ENCODE peak calls at places on chromosomes 12 and 14, in five cellular contexts. N is HepG2, X is GM12878, O is SK-N-SH, I is K562. C is an unnamed sample. For H4K20me1, the result is how much of the 10 kb centered on the place peaks cover.

GRCh38 chr14:71437870-71438269 is 494.4 kb upstream of the RGS6 start:
- DNase-seq in X (no peak), O (no peak), N (no peak), I (no peak), C (peak)

GRCh38 chr12:6215932-6216494 is 15.8 kb downstream of the CD9 start:
- DNase-seq in O (no peak), X (no peak), N (no peak), I (no peak), C (peak)

GRCh38 chr14:68692916-68693771 is 99.7 kb downstream of the ZFP36L1 start:
- DNase-seq in I (no peak), O (no peak), N (no peak), X (no peak), C (peak)

GRCh38 chr12:7557227-7557626 is 53.6 kb upstream of the CD163 start:
- DNase-seq in X (no peak), N (no peak), O (no peak), I (no peak), C (no peak)

GRCh38 chr12:47904647-47905312 is at the start of gene VDR:
- DNase-seq in X (no peak), N (peak), O (peak), I (peak), C (peak)

GRCh38 chr12:124512667-124513296 is 54.6 kb downstream of the NCOR2 start:
- DNase-seq in X (no peak), N (peak), I (peak), O (peak), C (peak)

GRCh38 chr14:76780875-76781647 is 19.8 kb downstream of the VASH1 start:
- DNase-seq in X (no peak), I (no peak), O (peak), N (no peak), C (peak)

GRCh38 chr14:29749327-29749726 is 178.3 kb downstream of the PRKD1 start:
- DNase-seq in I (no peak), N (no peak), X (no peak), O (no peak), C (peak)

GRCh38 chr14:56487090-56487667 is 92.4 kb upstream of the TMEM260 start:
- DNase-seq in N (no peak), O (no peak), X (no peak), I (no peak), C (peak)

GRCh38 chr12:3158851-3159465 is 81.8 kb downstream of the TSPAN9 start:
- DNase-seq in X (no peak), N (no peak), O (no peak), I (no peak), C (peak)

GRCh38 chr14:20343855-20344205 is 395 bp downstream of the PARP2 start:
- DNase-seq in O (no peak), I (no peak), N (no peak), X (no peak), C (peak)

GRCh38 chr12:1138691-1139090 is 147.7 kb downstream of the ERC1 start:
- DNase-seq in I (no peak), O (no peak), N (no peak), X (no peak), C (no peak)

GRCh38 chr12:43208221-43208620 is 343.8 kb downstream of the ADAMTS20 start:
- DNase-seq in I (no peak), N (no peak), O (no peak), X (no peak), C (no peak)

GRCh38 chr12:79547044-79547734 is 143.6 kb downstream of the PAWR start:
- DNase-seq in O (no peak), N (peak), X (no peak), I (no peak), C (peak)
- TF ChIP-seq SMC3 in O (no peak), N (no peak), X (no peak), I (no peak), C (no peak)

GRCh38 chr14:97524579-97525319 is 727.6 kb downstream of the VRK1 start:
- DNase-seq in I (no peak), X (no peak), O (no peak), N (no peak), C (no peak)
- H4K20me1 ChIP-seq in I (under half), X (under half), O (under half), N (under half), C (under half)

GRCh38 chr12:24600559-24600958 is 348.3 kb downstream of the BCAT1 start:
- DNase-seq in I (no peak), O (no peak), N (no peak), X (no peak), C (no peak)
- TF ChIP-seq SMC3 in I (no peak), O (no peak), N (no peak), X (no peak), C (no peak)

GRCh38 chr14:73746540-73747385 is 32.6 kb upstream of the PNMA1 start:
- DNase-seq in O (peak), I (no peak), X (no peak), N (no peak), C (no peak)
- H4K20me1 ChIP-seq in O (half or more), I (under half), X (under half), N (half or more), C (half or more)